ENCODE peak calls at places on chromosomes 16 and 17, in six cellular contexts. Z is A549, I is IMR-90, G is BJ, Q is fibroblast of lung, W is body of pancreas. E is an unnamed sample.

GRCh38 chr17:82263641-82264040 is 9.9 kb downstream of the CSNK1D start:
- DNase-seq in Z (no peak), I (no peak), G (no peak), Q (no peak), W (no peak), E (no peak)

GRCh38 chr16:398551-399277 is 1.7 kb downstream of the NME4 start:
- DNase-seq in Z (no peak), I (no peak), G (no peak), Q (no peak), W (no peak), E (no peak)

GRCh38 chr17:81182596-81182995 is 16.6 kb upstream of the AATK start:
- DNase-seq in Z (no peak), I (no peak), G (no peak), Q (no peak), W (no peak), E (no peak)

GRCh38 chr16:88691924-88692560 is 5.7 kb upstream of the SNAI3 start:
- DNase-seq in Z (no peak), I (no peak), G (no peak), Q (no peak), W (no peak), E (no peak)

GRCh38 chr16:4383591-4384495 is 12.2 kb downstream of the VASN start:
- DNase-seq in Z (no peak), I (no peak), G (no peak), Q (no peak), W (no peak), E (no peak)

GRCh38 chr17:14050616-14051015 is 18.7 kb upstream of the COX10 start:
- DNase-seq in Z (no peak), I (no peak), G (no peak), Q (no peak), W (no peak), E (no peak)

GRCh38 chr16:67241008-67241900 is 6.0 kb downstream of the FHOD1 start:
- DNase-seq in Z (peak), I (peak), G (peak), Q (peak), W (peak), E (no peak)

GRCh38 chr17:13474073-13474800 is 127.5 kb downstream of the HS3ST3A1 start:
- DNase-seq in Z (no peak), I (no peak), G (no peak), Q (peak), W (no peak), E (no peak)

GRCh38 chr17:47295874-47296255 is 27.9 kb upstream of the EFCAB13 start:
- DNase-seq in Z (no peak), I (no peak), G (no peak), Q (no peak), W (no peak), E (no peak)

GRCh38 chr17:18225562-18226283 is at the start of gene LLGL1:
- DNase-seq in Z (no peak), I (no peak), G (no peak), Q (peak), W (no peak), E (no peak)

GRCh38 chr17:59838196-59838911 is 54.4 kb downstream of the TUBD1 start:
- DNase-seq in Z (no peak), I (no peak), G (no peak), Q (peak), W (peak), E (no peak)

GRCh38 chr17:48644910-48645557 is 18.9 kb upstream of the HOXB9 start:
- DNase-seq in Z (no peak), I (no peak), G (no peak), Q (no peak), W (no peak), E (no peak)

GRCh38 chr16:86215233-86215978 is 294.9 kb upstream of the FOXF1 start:
- DNase-seq in Z (no peak), I (peak), G (no peak), Q (peak), W (peak), E (no peak)

GRCh38 chr16:84933774-84934571 is 77.4 kb downstream of the ZDHHC7 start:
- DNase-seq in Z (no peak), I (peak), G (no peak), Q (peak), W (peak), E (no peak)

GRCh38 chr17:4307179-4307930 is 43.6 kb upstream of the ANKFY1 start:
- DNase-seq in Z (no peak), I (no peak), G (no peak), Q (no peak), W (no peak), E (no peak)

GRCh38 chr16:63998-64913 is 8.2 kb downstream of the RHBDF1 start:
- DNase-seq in Z (no peak), I (no peak), G (no peak), Q (no peak), W (no peak), E (no peak)

GRCh38 chr17:39617446-39618251 is 9.1 kb upstream of the PPP1R1B start:
- DNase-seq in Z (peak), I (peak), G (no peak), Q (peak), W (peak), E (no peak)

GRCh38 chr17:65389426-65389825 is 172.0 kb downstream of the AXIN2 start:
- DNase-seq in Z (no peak), I (peak), G (peak), Q (peak), W (no peak), E (no peak)

GRCh38 chr16:58499615-58500328 is at the start of gene NDRG4:
- DNase-seq in Z (peak), I (peak), G (peak), Q (peak), W (peak), E (no peak)

GRCh38 chr17:45816966-45817365 is 27.7 kb upstream of the SPPL2C start:
- DNase-seq in Z (no peak), I (no peak), G (no peak), Q (no peak), W (no peak), E (no peak)

GRCh38 chr17:43368740-43369506 is 29.9 kb upstream of the ARL4D start:
- DNase-seq in Z (peak), I (peak), G (no peak), Q (peak), W (peak), E (no peak)

GRCh38 chr16:54346046-54346445 is 59.5 kb upstream of the IRX3 start:
- DNase-seq in Z (no peak), I (no peak), G (no peak), Q (peak), W (no peak), E (no peak)

GRCh38 chr16:19542138-19542821 is 13.2 kb upstream of the VPS35L start:
- DNase-seq in Z (no peak), I (no peak), G (no peak), Q (no peak), W (no peak), E (no peak)

GRCh38 chr16:64363039-64363438 is 758.8 kb downstream of the CDH11 start:
- DNase-seq in Z (no peak), I (peak), G (no peak), Q (no peak), W (no peak), E (no peak)

GRCh38 chr17:76758570-76758969 is 20.7 kb downstream of the MFSD11 start:
- DNase-seq in Z (no peak), I (no peak), G (no peak), Q (no peak), W (no peak), E (no peak)

GRCh38 chr17:8109669-8110455 is 8.5 kb downstream of the ALOXE3 start:
- DNase-seq in Z (peak), I (no peak), G (no peak), Q (peak), W (peak), E (no peak)

GRCh38 chr17:75891605-75892555 is 4.9 kb downstream of the TRIM65 start:
- DNase-seq in Z (no peak), I (no peak), G (no peak), Q (no peak), W (no peak), E (no peak)

GRCh38 chr17:62140836-62141235 is 75.8 kb upstream of the MED13 start:
- DNase-seq in Z (no peak), I (peak), G (no peak), Q (no peak), W (peak), E (no peak)

GRCh38 chr16:58280846-58281301 is 14.0 kb downstream of the PRSS54 start:
- DNase-seq in Z (no peak), I (no peak), G (no peak), Q (peak), W (no peak), E (no peak)

GRCh38 chr17:4759776-4760236 is 11.9 kb upstream of the TM4SF5 start:
- DNase-seq in Z (no peak), I (no peak), G (no peak), Q (no peak), W (no peak), E (no peak)

GRCh38 chr17:16653367-16654041 is at the start of gene ZNF624:
- DNase-seq in Z (peak), I (peak), G (peak), Q (peak), W (peak), E (peak)
- TF ChIP-seq CTCF in Z (no peak), I (no peak), G (no peak), Q (no peak), W (peak), E (no peak)

GRCh38 chr16:21723532-21723931 is 59.8 kb downstream of the OTOA start:
- DNase-seq in Z (no peak), I (no peak), G (no peak), Q (no peak), W (no peak), E (no peak)

GRCh38 chr16:21722771-21723460 is 59.1 kb downstream of the OTOA start:
- DNase-seq in Z (no peak), I (no peak), G (no peak), Q (no peak), W (no peak), E (no peak)

GRCh38 chr16:21727344-21727743 is 63.6 kb downstream of the OTOA start:
- DNase-seq in Z (no peak), I (no peak), G (no peak), Q (no peak), W (no peak), E (no peak)
- TF ChIP-seq CTCF in Z (no peak), I (no peak), G (no peak), Q (no peak), W (no peak), E (no peak)

GRCh38 chr17:28334666-28335200 is 539 bp downstream of the IFT20 start:
- DNase-seq in Z (no peak), I (peak), G (no peak), Q (no peak), W (no peak), E (no peak)

GRCh38 chr17:28335201-28335958 is at the start of the genes IFT20 and TNFAIP1:
- DNase-seq in Z (peak), I (peak), G (peak), Q (peak), W (peak), E (peak)

GRCh38 chr17:28338056-28338768 is 2.7 kb downstream of the TNFAIP1 start:
- DNase-seq in Z (no peak), I (peak), G (no peak), Q (peak), W (no peak), E (no peak)

GRCh38 chr17:28334176-28334575 is 1.1 kb downstream of the IFT20 start:
- DNase-seq in Z (no peak), I (peak), G (no peak), Q (no peak), W (no peak), E (no peak)

GRCh38 chr17:28335959-28336871 is 654 bp downstream of the TNFAIP1 start:
- DNase-seq in Z (peak), I (peak), G (peak), Q (peak), W (peak), E (peak)
- TF ChIP-seq CTCF in Z (no peak), I (no peak), G (no peak), Q (no peak), W (no peak), E (no peak)

GRCh38 chr16:2783581-2784375 is 3.6 kb downstream of the PRSS33 start:
- DNase-seq in Z (no peak), I (no peak), G (no peak), Q (no peak), W (no peak), E (no peak)

GRCh38 chr16:2786826-2787151 is 571 bp downstream of the PRSS33 start:
- DNase-seq in Z (no peak), I (no peak), G (no peak), Q (no peak), W (no peak), E (no peak)

GRCh38 chr16:2784536-2785100 is 2.7 kb downstream of the PRSS33 start:
- DNase-seq in Z (no peak), I (no peak), G (no peak), Q (no peak), W (no peak), E (no peak)

GRCh38 chr16:2786061-2786825 is 1.1 kb downstream of the PRSS33 start:
- DNase-seq in Z (no peak), I (no peak), G (no peak), Q (no peak), W (no peak), E (no peak)

GRCh38 chr16:2785101-2785991 is 2.0 kb downstream of the PRSS33 start:
- DNase-seq in Z (no peak), I (no peak), G (no peak), Q (no peak), W (no peak), E (no peak)
- TF ChIP-seq CTCF in Z (no peak), I (peak), G (peak), Q (no peak), W (no peak), E (no peak)

DNA sequence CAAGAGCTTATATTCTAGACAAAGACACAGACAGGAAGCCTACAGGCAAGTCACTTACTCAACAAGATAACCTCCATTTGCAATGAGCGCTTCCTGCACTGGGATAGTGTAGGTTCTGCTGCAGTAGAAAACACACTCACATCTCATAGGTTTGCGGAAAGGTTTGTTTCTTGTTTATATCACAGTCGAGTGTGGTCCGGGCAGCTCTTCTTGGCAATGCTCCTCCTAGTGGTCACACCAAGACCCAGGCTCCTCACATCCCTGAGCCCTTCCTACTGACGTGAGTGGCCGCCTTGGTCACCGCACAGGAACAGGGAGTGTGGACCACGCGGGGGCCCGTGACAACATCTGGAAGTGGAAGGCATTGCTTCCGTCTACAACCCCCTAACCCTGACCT is 48.0 kb upstream of the RBFOX3 start:
- DNase-seq in Z (peak), I (peak), G (no peak), Q (peak), W (no peak), E (no peak)
- TF ChIP-seq CTCF in Z (peak), I (peak), G (peak), Q (peak), W (no peak), E (peak)

GRCh38 chr16:56870271-56870888 is 5.4 kb downstream of the SLC12A3 start:
- DNase-seq in Z (no peak), I (no peak), G (no peak), Q (no peak), W (no peak), E (no peak)
- TF ChIP-seq CTCF in Z (no peak), I (no peak), G (no peak), Q (no peak), W (no peak), E (no peak)

E was measured in epithelial cell of proximal tubule.